ENCODE peak calls at places on chromosomes 6 and 20, in seven cellular contexts. J is HCT116, T is thyroid gland, N is DND-41, W is H1, L is lower lobe of right lung, X is tibial artery. B is an unnamed sample.

GRCh38 chr20:22689246-22689645 is 104.9 kb upstream of the FOXA2 start:
- DNase-seq in L (no peak), X (no peak), N (no peak), W (no peak), T (no peak), J (no peak), B (no peak)

GRCh38 chr20:32062776-32063170 is 10.7 kb downstream of the HCK start:
- DNase-seq in T (no peak), L (peak; percentile 92), N (no peak), J (no peak), X (peak; percentile 72), W (no peak), B (no peak)

GRCh38 chr6:7241160-7241559 is 71.8 kb downstream of the SSR1 start:
- DNase-seq in L (peak; percentile 14), J (no peak), N (no peak), W (no peak), X (no peak), T (no peak), B (no peak)

GRCh38 chr20:37914672-37915433 is 11.9 kb downstream of the VSTM2L start:
- DNase-seq in X (no peak), W (peak; percentile 82), L (no peak), T (peak; percentile 28), N (no peak), J (no peak), B (peak; percentile 9)

GRCh38 chr20:859661-860294 is 26.3 kb downstream of the FAM110A start:
- DNase-seq in X (no peak), W (no peak), T (no peak), N (no peak), L (no peak), J (no peak), B (no peak)

GRCh38 chr6:119428647-119429046 is 79.1 kb upstream of the MAN1A1 start:
- DNase-seq in J (no peak), W (no peak), T (no peak), X (no peak), L (no peak), N (no peak), B (no peak)

GRCh38 chr6:21587925-21588811 is 5.4 kb upstream of the SOX4 start:
- DNase-seq in W (peak; percentile 79), T (peak; percentile 55), X (peak; percentile 45), N (peak; percentile 83), L (peak; percentile 72), J (peak; percentile 44), B (peak; percentile 41)

GRCh38 chr20:52493177-52493711 is 301.7 kb upstream of the ZFP64 start:
- DNase-seq in L (no peak), J (no peak), N (no peak), T (no peak), X (no peak), W (no peak), B (no peak)

DNA sequence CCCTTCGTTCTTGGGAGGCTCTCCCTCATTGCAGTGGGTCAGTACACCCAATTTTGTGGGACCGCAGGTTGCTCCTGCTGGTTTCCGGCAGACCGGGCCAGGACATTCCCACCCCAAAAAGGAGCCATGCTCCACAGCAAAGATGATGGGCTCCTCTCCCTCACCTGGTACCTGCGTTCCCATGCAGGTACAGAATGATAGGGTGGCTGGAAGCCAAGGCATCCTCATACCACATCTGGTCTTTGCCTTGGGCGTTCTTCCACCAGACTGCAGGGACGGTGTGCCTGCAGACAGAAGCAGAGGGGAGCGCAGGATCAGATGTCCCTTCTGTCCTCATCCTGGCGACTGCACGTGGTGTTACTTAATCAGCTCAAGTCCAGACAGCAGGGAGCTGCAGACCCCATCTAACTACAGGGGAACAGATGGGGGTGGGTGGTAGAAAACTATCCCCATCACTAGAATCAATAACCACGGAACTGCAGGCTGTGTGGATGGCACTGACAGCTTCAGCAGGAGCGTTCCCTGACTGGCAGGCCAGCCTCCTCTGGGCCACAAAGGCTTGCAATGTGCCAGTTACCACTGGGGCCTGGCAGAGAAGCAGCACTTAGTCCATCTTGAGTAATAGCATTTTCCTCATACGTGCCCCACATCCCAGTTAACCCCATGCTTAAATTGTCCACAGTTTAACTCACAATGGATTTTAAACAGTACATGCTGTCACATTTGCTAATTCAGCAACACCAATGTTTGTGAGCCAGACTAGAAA is 70.4 kb downstream of the ABHD12 start:
- DNase-seq in W (no peak), T (peak; percentile 0), J (no peak), X (no peak), L (no peak), N (no peak), B (no peak)
- H3K4me1 ChIP-seq in W (peaks cover 6% of the 10 kb centered on the region), T (no peaks in the 10 kb centered on the region), J (no peaks in the 10 kb centered on the region), X (no peaks in the 10 kb centered on the region), L (peaks cover 33% of the 10 kb centered on the region), N (no peaks in the 10 kb centered on the region), B (peaks cover 3% of the 10 kb centered on the region)

DNA sequence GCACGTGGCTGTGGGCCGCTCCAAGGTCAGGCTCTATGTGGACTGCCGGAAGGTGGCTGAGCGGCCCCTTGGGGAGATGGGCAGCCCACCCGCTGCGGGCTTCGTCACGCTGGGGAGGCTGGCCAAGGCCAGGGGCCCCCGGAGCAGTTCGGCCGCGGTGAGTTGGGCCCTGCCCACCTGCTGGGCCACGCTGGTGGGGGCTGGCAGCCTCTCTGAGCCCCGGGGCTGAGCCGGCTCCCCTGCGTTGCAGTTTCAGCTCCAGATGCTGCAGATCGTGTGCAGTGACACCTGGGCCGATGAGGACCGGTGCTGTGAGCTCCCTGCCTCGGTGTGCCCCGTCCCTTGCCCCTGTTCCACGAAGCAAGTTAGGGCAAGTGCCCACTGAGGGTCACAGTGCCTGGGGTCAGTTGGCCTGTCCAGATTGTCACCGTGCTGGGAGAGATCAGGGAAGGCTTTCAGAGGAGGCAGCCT is 27.1 kb downstream of the COL20A1 start:
- DNase-seq in J (no peak), T (no peak), N (no peak), X (no peak), W (no peak), L (peak; percentile 35), B (no peak)
- H3K27me3 ChIP-seq in J (no peaks in the 10 kb centered on the region), T (no peaks in the 10 kb centered on the region), N (no peaks in the 10 kb centered on the region), X (no peaks in the 10 kb centered on the region), W (no peaks in the 10 kb centered on the region), L (peaks cover 37% of the 10 kb centered on the region), B (no peaks in the 10 kb centered on the region)

GRCh38 chr6:105179244-105180065 is at the start of gene POPDC3:
- DNase-seq in J (no peak), X (no peak), L (no peak), T (peak; percentile 24), N (no peak), W (peak; percentile 79), B (no peak)

GRCh38 chr6:105177521-105177920 is 2.3 kb downstream of the POPDC3 start:
- DNase-seq in J (no peak), X (no peak), N (no peak), L (no peak), T (no peak), W (no peak), B (no peak)

GRCh38 chr6:105181981-105182515 is 2.2 kb upstream of the POPDC3 start:
- DNase-seq in N (no peak), X (no peak), J (no peak), T (no peak), L (no peak), W (no peak), B (no peak)

GRCh38 chr6:105178110-105178509 is 1.7 kb downstream of the POPDC3 start:
- DNase-seq in T (no peak), W (no peak), J (no peak), X (no peak), L (no peak), N (no peak), B (no peak)

DNA sequence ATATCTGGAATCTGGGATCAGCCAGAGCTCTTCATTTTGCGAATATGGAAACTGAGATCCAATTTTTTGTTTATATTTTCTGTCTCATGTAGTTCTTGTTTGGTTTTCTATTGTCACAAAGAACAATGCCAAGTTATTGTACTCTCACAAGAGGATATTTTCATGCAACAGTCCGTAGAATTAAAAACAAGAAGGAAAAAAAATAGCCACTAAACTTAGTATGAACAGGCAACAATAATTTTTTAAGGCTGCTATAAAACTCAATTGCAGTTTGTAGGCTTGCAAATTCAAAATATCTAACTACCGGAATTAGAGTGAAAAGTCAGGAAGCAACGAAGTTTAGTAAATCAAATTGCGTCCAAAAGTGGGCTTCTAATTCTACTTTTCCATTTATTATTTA is 1.2 kb downstream of the POPDC3 start:
- DNase-seq in L (no peak), J (no peak), N (no peak), W (no peak), X (no peak), T (no peak), B (no peak)
- H3K4me1 ChIP-seq in L (peaks cover 5% of the 10 kb centered on the region), J (peaks cover 4% of the 10 kb centered on the region), N (no peaks in the 10 kb centered on the region), W (peaks cover 4% of the 10 kb centered on the region), X (no peaks in the 10 kb centered on the region), T (no peaks in the 10 kb centered on the region), B (no peaks in the 10 kb centered on the region)

GRCh38 chr20:11986954-11987353 is 69.3 kb downstream of the BTBD3 start:
- DNase-seq in X (no peak), J (no peak), T (no peak), N (no peak), W (no peak), L (no peak), B (no peak)
- H3K27me3 ChIP-seq in X (no peaks in the 10 kb centered on the region), J (no peaks in the 10 kb centered on the region), T (no peaks in the 10 kb centered on the region), N (peaks cover 11% of the 10 kb centered on the region), W (no peaks in the 10 kb centered on the region), L (no peaks in the 10 kb centered on the region), B (no peaks in the 10 kb centered on the region)

B was measured in CD8-positive, alpha-beta T cell.